ENCODE peak calls at places on chromosomes 2 and 18, in eight cellular contexts. One of them, this sample, is unnamed.

GRCh38 chr2:101496279-101496678 is 21.4 kb upstream of the RFX8 start:
- DNase-seq in AG04450: no peak
- DNase-seq in endothelial cell of umbilical vein: no peak
- DNase-seq in cardiac muscle cell: no peak
- DNase-seq in retinal pigment epithelial cell: no peak
- DNase-seq in BE2C: peak
- DNase-seq in fibroblast of mammary gland: no peak
- DNase-seq in endodermal cell: no peak
- DNase-seq in this sample: no peak

GRCh38 chr2:12759248-12759647 is 42.5 kb downstream of the TRIB2 start:
- DNase-seq in AG04450: peak
- DNase-seq in endothelial cell of umbilical vein: peak
- DNase-seq in cardiac muscle cell: peak
- DNase-seq in retinal pigment epithelial cell: no peak
- DNase-seq in BE2C: no peak
- DNase-seq in fibroblast of mammary gland: peak
- DNase-seq in endodermal cell: peak
- DNase-seq in this sample: peak

GRCh38 chr2:228599297-228599696 is 417.8 kb upstream of the SPHKAP start:
- DNase-seq in AG04450: no peak
- DNase-seq in endothelial cell of umbilical vein: no peak
- DNase-seq in cardiac muscle cell: no peak
- DNase-seq in retinal pigment epithelial cell: no peak
- DNase-seq in BE2C: no peak
- DNase-seq in fibroblast of mammary gland: no peak
- DNase-seq in endodermal cell: no peak
- DNase-seq in this sample: no peak

GRCh38 chr2:239630618-239631286 is 229.9 kb upstream of the HDAC4 start:
- DNase-seq in AG04450: peak
- DNase-seq in endothelial cell of umbilical vein: no peak
- DNase-seq in cardiac muscle cell: peak
- DNase-seq in retinal pigment epithelial cell: no peak
- DNase-seq in BE2C: no peak
- DNase-seq in fibroblast of mammary gland: peak
- DNase-seq in endodermal cell: no peak
- DNase-seq in this sample: no peak

GRCh38 chr2:235034270-235035135 is 82.7 kb downstream of the SH3BP4 start:
- DNase-seq in AG04450: no peak
- DNase-seq in endothelial cell of umbilical vein: no peak
- DNase-seq in cardiac muscle cell: no peak
- DNase-seq in retinal pigment epithelial cell: no peak
- DNase-seq in BE2C: no peak
- DNase-seq in fibroblast of mammary gland: no peak
- DNase-seq in endodermal cell: no peak
- DNase-seq in this sample: no peak

GRCh38 chr2:54581326-54582039 is 125.4 kb downstream of the SPTBN1 start:
- DNase-seq in AG04450: no peak
- DNase-seq in endothelial cell of umbilical vein: no peak
- DNase-seq in cardiac muscle cell: no peak
- DNase-seq in retinal pigment epithelial cell: no peak
- DNase-seq in BE2C: no peak
- DNase-seq in fibroblast of mammary gland: no peak
- DNase-seq in endodermal cell: no peak
- DNase-seq in this sample: no peak

GRCh38 chr2:224754129-224754528 is 38.0 kb upstream of the CCDC195 start:
- DNase-seq in AG04450: no peak
- DNase-seq in endothelial cell of umbilical vein: no peak
- DNase-seq in cardiac muscle cell: peak
- DNase-seq in retinal pigment epithelial cell: no peak
- DNase-seq in BE2C: no peak
- DNase-seq in fibroblast of mammary gland: peak
- DNase-seq in endodermal cell: no peak
- DNase-seq in this sample: peak

GRCh38 chr2:144995482-144995881 is 475.6 kb upstream of the ZEB2 start:
- DNase-seq in AG04450: no peak
- DNase-seq in endothelial cell of umbilical vein: no peak
- DNase-seq in cardiac muscle cell: peak
- DNase-seq in retinal pigment epithelial cell: no peak
- DNase-seq in BE2C: no peak
- DNase-seq in fibroblast of mammary gland: peak
- DNase-seq in endodermal cell: no peak
- DNase-seq in this sample: no peak

GRCh38 chr2:38224821-38225450 is 149.0 kb upstream of the CYP1B1 start:
- DNase-seq in AG04450: no peak
- DNase-seq in endothelial cell of umbilical vein: no peak
- DNase-seq in cardiac muscle cell: peak
- DNase-seq in retinal pigment epithelial cell: no peak
- DNase-seq in BE2C: no peak
- DNase-seq in fibroblast of mammary gland: no peak
- DNase-seq in endodermal cell: no peak
- DNase-seq in this sample: no peak

GRCh38 chr2:98282109-98282508 is 64.1 kb upstream of the CNGA3 start:
- DNase-seq in AG04450: no peak
- DNase-seq in endothelial cell of umbilical vein: no peak
- DNase-seq in cardiac muscle cell: no peak
- DNase-seq in retinal pigment epithelial cell: no peak
- DNase-seq in BE2C: no peak
- DNase-seq in fibroblast of mammary gland: peak
- DNase-seq in endodermal cell: no peak
- DNase-seq in this sample: peak

GRCh38 chr2:172204762-172205161 is 102.1 kb upstream of the DLX2 start:
- DNase-seq in AG04450: no peak
- DNase-seq in endothelial cell of umbilical vein: no peak
- DNase-seq in cardiac muscle cell: no peak
- DNase-seq in retinal pigment epithelial cell: no peak
- DNase-seq in BE2C: no peak
- DNase-seq in fibroblast of mammary gland: no peak
- DNase-seq in endodermal cell: no peak
- DNase-seq in this sample: no peak

DNA sequence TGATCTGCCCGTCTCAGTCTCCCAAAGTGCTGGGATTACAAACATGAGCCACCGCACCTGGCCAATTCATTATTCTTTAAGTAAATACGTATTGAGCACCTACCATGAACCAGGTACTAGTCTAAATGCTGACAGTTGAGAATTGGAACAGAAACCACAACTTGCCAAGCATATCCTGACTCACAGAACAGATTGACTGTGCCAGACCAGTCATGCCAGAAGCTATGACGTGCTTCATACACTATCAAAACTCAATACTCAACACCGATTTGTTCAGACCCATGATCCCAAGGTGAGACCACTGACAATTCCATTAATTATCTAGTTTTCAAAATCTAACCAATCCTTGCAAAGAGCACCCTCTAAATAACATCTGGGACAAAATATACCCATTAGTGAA is 148.6 kb downstream of the B3GNT2 start:
- DNase-seq in AG04450: no peak
- DNase-seq in endothelial cell of umbilical vein: no peak
- DNase-seq in cardiac muscle cell: no peak
- DNase-seq in retinal pigment epithelial cell: no peak
- DNase-seq in BE2C: no peak
- DNase-seq in fibroblast of mammary gland: peak
- DNase-seq in endodermal cell: no peak
- DNase-seq in this sample: peak
- TF ChIP-seq CTCF in AG04450: no peak
- TF ChIP-seq CTCF in endothelial cell of umbilical vein: no peak
- TF ChIP-seq CTCF in cardiac muscle cell: no peak
- TF ChIP-seq CTCF in retinal pigment epithelial cell: no peak
- TF ChIP-seq CTCF in BE2C: no peak
- TF ChIP-seq CTCF in fibroblast of mammary gland: no peak
- TF ChIP-seq CTCF in endodermal cell: no peak
- TF ChIP-seq CTCF in this sample: no peak

GRCh38 chr2:134203175-134203574 is 50.7 kb upstream of the MGAT5 start:
- DNase-seq in AG04450: no peak
- DNase-seq in endothelial cell of umbilical vein: no peak
- DNase-seq in cardiac muscle cell: no peak
- DNase-seq in retinal pigment epithelial cell: no peak
- DNase-seq in BE2C: no peak
- DNase-seq in fibroblast of mammary gland: peak
- DNase-seq in endodermal cell: no peak
- DNase-seq in this sample: no peak
- H3K4me3 ChIP-seq in AG04450: no peak
- H3K4me3 ChIP-seq in endothelial cell of umbilical vein: no peak
- H3K4me3 ChIP-seq in cardiac muscle cell: no peak
- H3K4me3 ChIP-seq in retinal pigment epithelial cell: no peak
- H3K4me3 ChIP-seq in BE2C: no peak
- H3K4me3 ChIP-seq in fibroblast of mammary gland: no peak
- H3K4me3 ChIP-seq in endodermal cell: no peak
- H3K4me3 ChIP-seq in this sample: no peak

GRCh38 chr2:113230531-113230930 is 48.2 kb downstream of the PAX8 start:
- DNase-seq in AG04450: no peak
- DNase-seq in endothelial cell of umbilical vein: no peak
- DNase-seq in cardiac muscle cell: peak
- DNase-seq in retinal pigment epithelial cell: no peak
- DNase-seq in BE2C: no peak
- DNase-seq in fibroblast of mammary gland: peak
- DNase-seq in endodermal cell: no peak
- DNase-seq in this sample: no peak

GRCh38 chr2:113227698-113228097 is 51.0 kb downstream of the PAX8 start:
- DNase-seq in AG04450: no peak
- DNase-seq in endothelial cell of umbilical vein: no peak
- DNase-seq in cardiac muscle cell: no peak
- DNase-seq in retinal pigment epithelial cell: no peak
- DNase-seq in BE2C: no peak
- DNase-seq in fibroblast of mammary gland: no peak
- DNase-seq in endodermal cell: no peak
- DNase-seq in this sample: no peak

GRCh38 chr2:113228351-113228750 is 50.4 kb downstream of the PAX8 start:
- DNase-seq in AG04450: no peak
- DNase-seq in endothelial cell of umbilical vein: no peak
- DNase-seq in cardiac muscle cell: no peak
- DNase-seq in retinal pigment epithelial cell: no peak
- DNase-seq in BE2C: no peak
- DNase-seq in fibroblast of mammary gland: no peak
- DNase-seq in endodermal cell: no peak
- DNase-seq in this sample: no peak

GRCh38 chr2:113229795-113230194 is 48.9 kb downstream of the PAX8 start:
- DNase-seq in AG04450: no peak
- DNase-seq in endothelial cell of umbilical vein: no peak
- DNase-seq in cardiac muscle cell: no peak
- DNase-seq in retinal pigment epithelial cell: no peak
- DNase-seq in BE2C: no peak
- DNase-seq in fibroblast of mammary gland: no peak
- DNase-seq in endodermal cell: no peak
- DNase-seq in this sample: no peak

DNA sequence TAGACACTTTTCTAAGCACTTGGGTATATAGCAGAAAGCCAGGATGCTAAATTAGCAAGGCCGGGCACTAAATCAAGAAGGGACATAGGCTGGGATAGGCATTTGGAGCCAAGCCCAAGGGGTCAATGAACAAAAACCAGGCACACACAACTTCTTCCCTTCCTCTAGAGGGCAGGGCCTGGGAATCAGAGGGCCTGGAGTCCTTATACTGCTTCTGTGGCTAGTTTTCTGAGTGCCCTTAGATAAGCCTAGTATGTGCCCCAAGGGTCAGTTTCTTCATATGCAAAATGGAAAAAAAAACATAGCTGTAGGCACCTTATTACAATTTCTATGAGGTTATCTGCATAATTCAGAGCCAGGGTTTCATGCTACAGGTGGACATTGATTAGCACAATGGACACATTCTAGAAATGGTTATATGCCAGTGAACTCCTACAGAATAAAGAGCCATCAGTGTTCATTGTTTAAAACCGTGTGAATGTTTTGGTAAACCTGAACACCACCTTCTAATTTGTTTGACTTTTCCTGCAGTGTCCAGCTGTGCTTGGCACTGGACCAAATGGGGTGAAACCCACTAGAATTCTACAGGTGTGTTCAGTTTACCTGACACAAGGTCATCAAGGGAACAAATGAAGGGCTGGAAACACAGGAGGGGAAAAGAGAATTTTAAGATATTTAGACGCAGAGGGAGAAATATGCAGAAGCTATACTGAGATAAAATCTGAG is 49.6 kb downstream of the PAX8 start:
- DNase-seq in AG04450: no peak
- DNase-seq in endothelial cell of umbilical vein: no peak
- DNase-seq in cardiac muscle cell: no peak
- DNase-seq in retinal pigment epithelial cell: no peak
- DNase-seq in BE2C: no peak
- DNase-seq in fibroblast of mammary gland: no peak
- DNase-seq in endodermal cell: no peak
- DNase-seq in this sample: no peak
- TF ChIP-seq CTCF in AG04450: no peak
- TF ChIP-seq CTCF in endothelial cell of umbilical vein: no peak
- TF ChIP-seq CTCF in cardiac muscle cell: no peak
- TF ChIP-seq CTCF in retinal pigment epithelial cell: no peak
- TF ChIP-seq CTCF in BE2C: no peak
- TF ChIP-seq CTCF in fibroblast of mammary gland: no peak
- TF ChIP-seq CTCF in endodermal cell: peak
- TF ChIP-seq CTCF in this sample: no peak

GRCh38 chr18:908631-909621 is 4.3 kb downstream of the ADCYAP1 start:
- DNase-seq in AG04450: no peak
- DNase-seq in endothelial cell of umbilical vein: no peak
- DNase-seq in cardiac muscle cell: no peak
- DNase-seq in retinal pigment epithelial cell: no peak
- DNase-seq in BE2C: no peak
- DNase-seq in fibroblast of mammary gland: no peak
- DNase-seq in endodermal cell: peak
- DNase-seq in this sample: no peak
- H3K4me3 ChIP-seq in AG04450: peak
- H3K4me3 ChIP-seq in endothelial cell of umbilical vein: peak
- H3K4me3 ChIP-seq in cardiac muscle cell: peak
- H3K4me3 ChIP-seq in retinal pigment epithelial cell: peak
- H3K4me3 ChIP-seq in BE2C: no peak
- H3K4me3 ChIP-seq in fibroblast of mammary gland: no peak
- H3K4me3 ChIP-seq in endodermal cell: peak
- H3K4me3 ChIP-seq in this sample: no peak

This sample was measured in bronchial epithelial cell.